ENCODE peak calls at places on chromosomes 1 and 21, in four cellular contexts. W, R, V and T are unnamed samples.

GRCh38 chr1:39905142-39905541 is 3.4 kb upstream of the MYCL start:
- DNase-seq in W (no peak), R (no peak), V (no peak), T (no peak)

GRCh38 chr21:36696640-36697472 is 2.1 kb upstream of the SIM2 start:
- DNase-seq in W (peak; percentile 6), R (peak; percentile 39), V (peak; percentile 56), T (peak; percentile 26)

GRCh38 chr1:24417681-24418080 is 2.1 kb downstream of the NIPAL3 start:
- DNase-seq in W (peak; percentile 65), R (no peak), V (no peak), T (no peak)

GRCh38 chr1:43580039-43580438 is 49.4 kb downstream of the PTPRF start:
- DNase-seq in W (no peak), R (no peak), V (no peak), T (no peak)

GRCh38 chr1:151811181-151811580 is 6.0 kb upstream of the LINGO4 start:
- DNase-seq in W (peak; percentile 2), R (no peak), V (no peak), T (peak; percentile 21)

GRCh38 chr1:61426254-61426653 is 298.7 kb downstream of the TM2D1 start:
- DNase-seq in W (no peak), R (no peak), V (no peak), T (no peak)

GRCh38 chr21:34912022-34912933 is 136.8 kb downstream of the RUNX1 start:
- DNase-seq in W (no peak), R (no peak), V (no peak), T (peak; percentile 57)

GRCh38 chr1:75233302-75233929 is 99.2 kb downstream of the LHX8 start:
- DNase-seq in W (peak; percentile 2), R (no peak), V (no peak), T (peak; percentile 47)

GRCh38 chr1:27545876-27546275 is 55.9 kb upstream of the WASF2 start:
- DNase-seq in W (no peak), R (no peak), V (no peak), T (no peak)

GRCh38 chr1:30102605-30103004 is 620.8 kb downstream of the MATN1 start:
- DNase-seq in W (no peak), R (no peak), V (no peak), T (no peak)

GRCh38 chr1:186188736-186189135 is 186.3 kb downstream of the TPR start:
- DNase-seq in W (peak; percentile 47), R (no peak), V (no peak), T (no peak)

GRCh38 chr1:157155658-157156057 is 17.5 kb upstream of the ETV3 start:
- DNase-seq in W (no peak), R (peak; percentile 79), V (no peak), T (peak; percentile 88)

GRCh38 chr1:13960376-13960987 is 260.5 kb downstream of the PRDM2 start:
- DNase-seq in W (peak; percentile 41), R (peak; percentile 76), V (peak; percentile 93), T (peak; percentile 74)

GRCh38 chr1:2465371-2466269 is 10.5 kb upstream of the PLCH2 start:
- DNase-seq in W (no peak), R (no peak), V (no peak), T (no peak)

GRCh38 chr1:11903210-11903609 is 23.0 kb downstream of the KIAA2013 start:
- DNase-seq in W (no peak), R (no peak), V (no peak), T (no peak)

GRCh38 chr1:168088511-168089325 is 48.0 kb downstream of the GPR161 start:
- DNase-seq in W (peak; percentile 22), R (no peak), V (no peak), T (peak; percentile 62)

GRCh38 chr1:183093821-183094287 is 70.6 kb downstream of the LAMC1 start:
- DNase-seq in W (peak; percentile 82), R (peak; percentile 75), V (no peak), T (peak; percentile 96)

GRCh38 chr1:5821496-5822176 is 170.6 kb downstream of the NPHP4 start:
- DNase-seq in W (no peak), R (no peak), V (no peak), T (no peak)

GRCh38 chr1:107594541-107594940 is 370.4 kb downstream of the VAV3 start:
- DNase-seq in W (no peak), R (no peak), V (no peak), T (no peak)

GRCh38 chr1:32774464-32774808 is 42.7 kb downstream of the YARS1 start:
- DNase-seq in W (no peak), R (no peak), V (no peak), T (peak; percentile 27)

GRCh38 chr1:245079021-245079609 is 75.7 kb upstream of the KIF26B start:
- DNase-seq in W (peak; percentile 77), R (no peak), V (no peak), T (no peak)

GRCh38 chr1:6585081-6585722 is 5.4 kb downstream of the ZBTB48 start:
- DNase-seq in W (no peak), R (no peak), V (no peak), T (no peak)

GRCh38 chr1:210328032-210328745 is 513 bp upstream of the HHAT start:
- DNase-seq in W (no peak), R (no peak), V (no peak), T (no peak)

GRCh38 chr1:225655509-225656258 is 2.8 kb upstream of the ENAH start:
- DNase-seq in W (peak; percentile 98), R (no peak), V (peak; percentile 38), T (peak; percentile 73)

GRCh38 chr21:45506241-45506817 is 35.9 kb downstream of the SLC19A1 start:
- DNase-seq in W (no peak), R (no peak), V (no peak), T (no peak)

GRCh38 chr1:36729716-36730510 is 247.2 kb upstream of the CSF3R start:
- DNase-seq in W (no peak), R (no peak), V (no peak), T (no peak)

GRCh38 chr1:197200468-197200899 is 54.0 kb upstream of the ASPM start:
- DNase-seq in W (peak; percentile 5), R (no peak), V (no peak), T (no peak)
- H2BK5ac ChIP-seq in W (peak overlapping the region; percentile 70), R (no peak overlapping the region), V (peak overlapping the region; percentile 80), T (no peak overlapping the region)

GRCh38 chr1:53895421-53895820 is 1.4 kb downstream of the DIO1 start:
- DNase-seq in W (no peak), R (no peak), V (no peak), T (no peak)
- H4K5ac ChIP-seq in W (no peak overlapping the region), R (no peak overlapping the region), V (no peak overlapping the region), T (no peak overlapping the region)

GRCh38 chr1:17059391-17060128 is 5.7 kb upstream of the SDHB start:
- DNase-seq in W (peak; percentile 71), R (peak; percentile 89), V (peak; percentile 79), T (peak; percentile 88)
- H3K4ac ChIP-seq in W (no peak overlapping the region), R (no peak overlapping the region), V (no peak overlapping the region), T (no peak overlapping the region)

DNA sequence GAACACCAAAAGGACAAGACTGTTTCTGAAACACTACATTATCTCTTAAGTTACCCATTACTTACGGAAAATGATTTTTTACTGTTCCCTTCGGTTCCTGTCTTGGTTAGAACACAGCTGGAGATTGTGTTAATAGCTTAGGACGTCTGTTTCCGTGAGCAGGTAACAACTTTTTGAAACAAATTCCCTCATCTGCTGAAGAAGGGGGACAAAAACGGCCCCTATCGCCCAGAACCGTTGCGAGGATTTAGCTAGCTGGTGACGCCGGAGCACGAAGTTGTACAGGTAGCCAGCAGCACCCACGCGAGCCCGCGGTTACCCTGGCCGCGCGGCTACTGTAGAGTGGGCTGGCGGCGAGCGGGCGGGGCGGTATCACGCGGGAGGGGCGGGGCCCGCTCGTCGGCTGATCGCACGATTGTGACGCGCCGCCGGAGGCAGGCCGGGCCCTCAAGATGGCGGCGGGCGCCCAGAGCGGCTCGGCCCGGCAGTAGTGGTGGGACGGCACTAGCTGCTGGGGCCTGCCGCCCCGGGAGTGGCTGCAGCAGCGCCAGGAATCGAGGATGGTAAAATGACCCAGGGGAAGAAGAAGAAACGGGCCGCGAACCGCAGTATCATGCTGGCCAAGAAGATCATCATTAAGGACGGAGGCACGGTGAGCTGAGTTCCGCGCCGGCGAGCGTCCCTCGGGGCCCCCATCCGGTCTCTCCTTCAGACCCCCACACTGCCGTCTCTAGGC is 68.0 kb downstream of the SLC35A3 start:
- DNase-seq in W (peak; percentile 83), R (peak; percentile 77), V (peak; percentile 87), T (peak; percentile 89)
- H2BK5ac ChIP-seq in W (peak overlapping the region; percentile 90), R (peak overlapping the region; percentile 95), V (peak overlapping the region; percentile 98), T (peak overlapping the region; percentile 85)